ENCODE peak calls at places on chromosomes 12 and 14, in seven cellular contexts. One of them, this sample, is unnamed.

GRCh38 chr14:76786556-76786955 is 25.3 kb downstream of the VASH1 start:
- DNase-seq in uterus: no peak
- DNase-seq in CD4-positive, alpha-beta T cell: no peak
- DNase-seq in heart right ventricle: no peak
- DNase-seq in HCT116: no peak
- DNase-seq in suprapubic skin: no peak
- DNase-seq in body of pancreas: no peak
- DNase-seq in this sample: no peak

GRCh38 chr14:22071001-22071400 is 397.4 kb upstream of the OR4E1 start:
- DNase-seq in HCT116: no peak
- DNase-seq in uterus: no peak
- DNase-seq in suprapubic skin: no peak
- DNase-seq in CD4-positive, alpha-beta T cell: peak
- DNase-seq in body of pancreas: no peak
- DNase-seq in heart right ventricle: no peak
- DNase-seq in this sample: no peak

GRCh38 chr14:104803916-104804371 is 3.0 kb downstream of the ZBTB42 start:
- DNase-seq in body of pancreas: no peak
- DNase-seq in HCT116: no peak
- DNase-seq in uterus: no peak
- DNase-seq in CD4-positive, alpha-beta T cell: no peak
- DNase-seq in suprapubic skin: no peak
- DNase-seq in heart right ventricle: no peak
- DNase-seq in this sample: no peak

GRCh38 chr14:71651228-71651627 is 281.0 kb upstream of the RGS6 start:
- DNase-seq in suprapubic skin: no peak
- DNase-seq in CD4-positive, alpha-beta T cell: no peak
- DNase-seq in uterus: no peak
- DNase-seq in heart right ventricle: no peak
- DNase-seq in body of pancreas: no peak
- DNase-seq in HCT116: no peak
- DNase-seq in this sample: no peak

GRCh38 chr12:20194171-20194570 is 174.2 kb upstream of the PDE3A start:
- DNase-seq in uterus: no peak
- DNase-seq in CD4-positive, alpha-beta T cell: no peak
- DNase-seq in suprapubic skin: no peak
- DNase-seq in heart right ventricle: no peak
- DNase-seq in HCT116: no peak
- DNase-seq in body of pancreas: no peak
- DNase-seq in this sample: no peak

GRCh38 chr12:115617391-115617790 is 660.1 kb downstream of the MED13L start:
- DNase-seq in HCT116: no peak
- DNase-seq in body of pancreas: no peak
- DNase-seq in heart right ventricle: no peak
- DNase-seq in uterus: no peak
- DNase-seq in suprapubic skin: no peak
- DNase-seq in CD4-positive, alpha-beta T cell: no peak
- DNase-seq in this sample: no peak

GRCh38 chr14:38297681-38298080 is 41.8 kb upstream of the CLEC14A start:
- DNase-seq in body of pancreas: no peak
- DNase-seq in HCT116: no peak
- DNase-seq in uterus: no peak
- DNase-seq in heart right ventricle: no peak
- DNase-seq in CD4-positive, alpha-beta T cell: no peak
- DNase-seq in suprapubic skin: no peak
- DNase-seq in this sample: no peak

GRCh38 chr12:129423041-129423580 is 480.7 kb downstream of the TMEM132D start:
- DNase-seq in suprapubic skin: no peak
- DNase-seq in CD4-positive, alpha-beta T cell: no peak
- DNase-seq in body of pancreas: no peak
- DNase-seq in uterus: no peak
- DNase-seq in HCT116: no peak
- DNase-seq in heart right ventricle: no peak
- DNase-seq in this sample: no peak

GRCh38 chr14:73752297-73752992 is 38.3 kb upstream of the PNMA1 start:
- DNase-seq in heart right ventricle: peak
- DNase-seq in CD4-positive, alpha-beta T cell: peak
- DNase-seq in uterus: peak
- DNase-seq in body of pancreas: no peak
- DNase-seq in suprapubic skin: no peak
- DNase-seq in HCT116: no peak
- DNase-seq in this sample: no peak

GRCh38 chr14:96090441-96091148 is 51.4 kb downstream of the C14orf132 start:
- DNase-seq in uterus: peak
- DNase-seq in HCT116: no peak
- DNase-seq in CD4-positive, alpha-beta T cell: no peak
- DNase-seq in body of pancreas: no peak
- DNase-seq in heart right ventricle: peak
- DNase-seq in suprapubic skin: no peak
- DNase-seq in this sample: no peak

GRCh38 chr14:77409131-77409533 is 14.2 kb downstream of the NOXRED1 start:
- DNase-seq in uterus: no peak
- DNase-seq in heart right ventricle: no peak
- DNase-seq in CD4-positive, alpha-beta T cell: no peak
- DNase-seq in body of pancreas: no peak
- DNase-seq in suprapubic skin: no peak
- DNase-seq in HCT116: peak
- DNase-seq in this sample: no peak

GRCh38 chr14:81286574-81287370 is 66.0 kb upstream of the GTF2A1 start:
- DNase-seq in body of pancreas: no peak
- DNase-seq in suprapubic skin: no peak
- DNase-seq in CD4-positive, alpha-beta T cell: no peak
- DNase-seq in uterus: no peak
- DNase-seq in heart right ventricle: no peak
- DNase-seq in HCT116: no peak
- DNase-seq in this sample: no peak

GRCh38 chr14:31530136-31530535 is 31.1 kb upstream of the NUBPL start:
- DNase-seq in uterus: no peak
- DNase-seq in HCT116: no peak
- DNase-seq in heart right ventricle: no peak
- DNase-seq in suprapubic skin: no peak
- DNase-seq in body of pancreas: no peak
- DNase-seq in CD4-positive, alpha-beta T cell: no peak
- DNase-seq in this sample: no peak

GRCh38 chr12:45355750-45356149 is 139.9 kb downstream of the ANO6 start:
- DNase-seq in CD4-positive, alpha-beta T cell: no peak
- DNase-seq in suprapubic skin: no peak
- DNase-seq in body of pancreas: no peak
- DNase-seq in heart right ventricle: no peak
- DNase-seq in HCT116: no peak
- DNase-seq in uterus: no peak
- DNase-seq in this sample: no peak
- TF ChIP-seq CTCF in CD4-positive, alpha-beta T cell: no peak
- TF ChIP-seq CTCF in suprapubic skin: no peak
- TF ChIP-seq CTCF in body of pancreas: no peak
- TF ChIP-seq CTCF in heart right ventricle: no peak
- TF ChIP-seq CTCF in HCT116: no peak
- TF ChIP-seq CTCF in uterus: no peak
- TF ChIP-seq CTCF in this sample: no peak

GRCh38 chr12:43285248-43285647 is 266.8 kb downstream of the ADAMTS20 start:
- DNase-seq in body of pancreas: no peak
- DNase-seq in uterus: peak
- DNase-seq in heart right ventricle: no peak
- DNase-seq in suprapubic skin: no peak
- DNase-seq in CD4-positive, alpha-beta T cell: no peak
- DNase-seq in HCT116: no peak
- DNase-seq in this sample: no peak

GRCh38 chr12:43284441-43284840 is 267.6 kb downstream of the ADAMTS20 start:
- DNase-seq in uterus: no peak
- DNase-seq in suprapubic skin: no peak
- DNase-seq in heart right ventricle: no peak
- DNase-seq in HCT116: no peak
- DNase-seq in CD4-positive, alpha-beta T cell: no peak
- DNase-seq in body of pancreas: no peak
- DNase-seq in this sample: no peak

GRCh38 chr12:43281563-43281962 is 270.4 kb downstream of the ADAMTS20 start:
- DNase-seq in suprapubic skin: no peak
- DNase-seq in HCT116: no peak
- DNase-seq in body of pancreas: no peak
- DNase-seq in CD4-positive, alpha-beta T cell: no peak
- DNase-seq in heart right ventricle: no peak
- DNase-seq in uterus: no peak
- DNase-seq in this sample: no peak

GRCh38 chr12:43283206-43283605 is 268.8 kb downstream of the ADAMTS20 start:
- DNase-seq in heart right ventricle: no peak
- DNase-seq in CD4-positive, alpha-beta T cell: no peak
- DNase-seq in suprapubic skin: no peak
- DNase-seq in uterus: no peak
- DNase-seq in body of pancreas: no peak
- DNase-seq in HCT116: no peak
- DNase-seq in this sample: no peak

GRCh38 chr12:43282106-43282505 is 269.9 kb downstream of the ADAMTS20 start:
- DNase-seq in CD4-positive, alpha-beta T cell: no peak
- DNase-seq in uterus: no peak
- DNase-seq in suprapubic skin: no peak
- DNase-seq in body of pancreas: no peak
- DNase-seq in HCT116: peak
- DNase-seq in heart right ventricle: no peak
- DNase-seq in this sample: no peak
- TF ChIP-seq CTCF in CD4-positive, alpha-beta T cell: no peak
- TF ChIP-seq CTCF in uterus: peak
- TF ChIP-seq CTCF in suprapubic skin: peak
- TF ChIP-seq CTCF in body of pancreas: peak
- TF ChIP-seq CTCF in HCT116: no peak
- TF ChIP-seq CTCF in heart right ventricle: peak
- TF ChIP-seq CTCF in this sample: peak

GRCh38 chr14:50106178-50106577 is 10.2 kb downstream of the VCPKMT start:
- DNase-seq in CD4-positive, alpha-beta T cell: no peak
- DNase-seq in body of pancreas: no peak
- DNase-seq in uterus: no peak
- DNase-seq in heart right ventricle: no peak
- DNase-seq in HCT116: no peak
- DNase-seq in suprapubic skin: no peak
- DNase-seq in this sample: no peak

GRCh38 chr14:50107850-50108249 is 8.5 kb downstream of the VCPKMT start:
- DNase-seq in HCT116: no peak
- DNase-seq in uterus: no peak
- DNase-seq in heart right ventricle: no peak
- DNase-seq in body of pancreas: no peak
- DNase-seq in suprapubic skin: no peak
- DNase-seq in CD4-positive, alpha-beta T cell: no peak
- DNase-seq in this sample: no peak

GRCh38 chr14:50110323-50111037 is 5.9 kb downstream of the VCPKMT start:
- DNase-seq in uterus: no peak
- DNase-seq in CD4-positive, alpha-beta T cell: no peak
- DNase-seq in heart right ventricle: no peak
- DNase-seq in body of pancreas: no peak
- DNase-seq in suprapubic skin: no peak
- DNase-seq in HCT116: no peak
- DNase-seq in this sample: no peak

GRCh38 chr14:50113381-50113811 is 3.0 kb downstream of the VCPKMT start:
- DNase-seq in heart right ventricle: no peak
- DNase-seq in suprapubic skin: no peak
- DNase-seq in CD4-positive, alpha-beta T cell: no peak
- DNase-seq in HCT116: no peak
- DNase-seq in uterus: no peak
- DNase-seq in body of pancreas: no peak
- DNase-seq in this sample: no peak

GRCh38 chr14:50109342-50109741 is 7.0 kb downstream of the VCPKMT start:
- DNase-seq in CD4-positive, alpha-beta T cell: no peak
- DNase-seq in body of pancreas: no peak
- DNase-seq in heart right ventricle: no peak
- DNase-seq in suprapubic skin: no peak
- DNase-seq in uterus: no peak
- DNase-seq in HCT116: peak
- DNase-seq in this sample: no peak
- TF ChIP-seq CTCF in CD4-positive, alpha-beta T cell: no peak
- TF ChIP-seq CTCF in body of pancreas: no peak
- TF ChIP-seq CTCF in heart right ventricle: no peak
- TF ChIP-seq CTCF in suprapubic skin: no peak
- TF ChIP-seq CTCF in uterus: no peak
- TF ChIP-seq CTCF in HCT116: peak
- TF ChIP-seq CTCF in this sample: peak

DNA sequence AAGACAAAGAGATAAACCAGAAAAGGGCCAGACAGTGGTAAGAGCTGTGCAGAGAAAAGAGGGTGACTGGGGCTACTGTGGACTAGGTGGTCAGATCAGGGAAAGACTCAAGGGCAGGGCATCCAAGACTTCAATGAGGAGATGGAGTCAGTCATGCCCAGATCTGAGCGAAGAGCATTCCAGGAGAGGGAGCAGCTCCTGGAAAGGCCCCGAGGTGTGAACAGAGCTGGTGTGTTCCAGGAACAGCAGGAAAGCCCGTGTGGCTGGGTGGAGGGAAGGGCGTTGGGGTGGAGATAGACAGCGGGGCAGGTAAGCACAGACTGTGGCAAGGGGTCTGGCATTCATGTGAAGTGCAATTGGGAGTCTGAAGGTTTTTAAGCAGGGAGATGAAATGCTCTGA is 16.8 kb downstream of the TTC7B start:
- DNase-seq in suprapubic skin: no peak
- DNase-seq in heart right ventricle: no peak
- DNase-seq in uterus: no peak
- DNase-seq in body of pancreas: no peak
- DNase-seq in HCT116: no peak
- DNase-seq in CD4-positive, alpha-beta T cell: no peak
- DNase-seq in this sample: no peak
- TF ChIP-seq CTCF in suprapubic skin: no peak
- TF ChIP-seq CTCF in heart right ventricle: no peak
- TF ChIP-seq CTCF in uterus: no peak
- TF ChIP-seq CTCF in body of pancreas: no peak
- TF ChIP-seq CTCF in HCT116: no peak
- TF ChIP-seq CTCF in CD4-positive, alpha-beta T cell: no peak
- TF ChIP-seq CTCF in this sample: no peak

GRCh38 chr12:108374596-108375320 is 35.6 kb upstream of the CMKLR1 start:
- DNase-seq in HCT116: no peak
- DNase-seq in body of pancreas: no peak
- DNase-seq in heart right ventricle: no peak
- DNase-seq in uterus: no peak
- DNase-seq in CD4-positive, alpha-beta T cell: no peak
- DNase-seq in suprapubic skin: no peak
- DNase-seq in this sample: no peak
- TF ChIP-seq CTCF in HCT116: peak
- TF ChIP-seq CTCF in body of pancreas: no peak
- TF ChIP-seq CTCF in heart right ventricle: no peak
- TF ChIP-seq CTCF in uterus: no peak
- TF ChIP-seq CTCF in CD4-positive, alpha-beta T cell: no peak
- TF ChIP-seq CTCF in suprapubic skin: no peak
- TF ChIP-seq CTCF in this sample: no peak